ENCODE peak calls at places on chromosomes 3 and 15, in six cellular contexts. A is foreskin fibroblast, M is colonic mucosa, U is lower lobe of right lung, Y is transverse colon, S is lower leg skin. C is an unnamed sample.
A peak's percentile ranks its signal among the peaks of the same experiment; 100 is the strongest.

GRCh38 chr15:74870496-74871213 is 2.5 kb downstream of the SCAMP2 start:
- DNase-seq in S (no peak), A (no peak), Y (no peak), M (no peak), U (no peak), C (no peak)

GRCh38 chr3:196012481-196012880 is 69.4 kb downstream of the TFRC start:
- DNase-seq in M (no peak), Y (no peak), A (no peak), S (no peak), U (no peak), C (no peak)

GRCh38 chr3:142963266-142964149 is at the start of gene PAQR9:
- DNase-seq in S (no peak), A (no peak), Y (no peak), M (no peak), U (no peak), C (no peak)

GRCh38 chr3:109685084-109686079 is 348.0 kb upstream of the DPPA4 start:
- DNase-seq in M (peak; percentile 39), A (peak; percentile 96), U (no peak), Y (peak; percentile 43), S (no peak), C (peak; percentile 94)

GRCh38 chr3:148878073-148878472 is 13.0 kb downstream of the CPA3 start:
- DNase-seq in Y (no peak), U (no peak), A (no peak), M (no peak), S (no peak), C (no peak)

GRCh38 chr15:84736375-84736774 is 12.0 kb upstream of the ZNF592 start:
- DNase-seq in M (no peak), Y (peak; percentile 53), A (no peak), U (no peak), S (peak; percentile 28), C (no peak)

GRCh38 chr3:9932843-9933560 is 632 bp upstream of the CRELD1 start:
- DNase-seq in U (peak; percentile 91), S (peak; percentile 97), M (peak; percentile 87), Y (peak; percentile 89), A (peak; percentile 86), C (peak; percentile 94)

GRCh38 chr3:122982202-122983185 is 45.1 kb downstream of the SEMA5B start:
- DNase-seq in U (no peak), M (peak; percentile 32), A (no peak), Y (no peak), S (no peak), C (no peak)

GRCh38 chr15:58159827-58160386 is 21.7 kb downstream of the AQP9 start:
- DNase-seq in A (no peak), Y (no peak), S (no peak), U (no peak), M (no peak), C (no peak)

GRCh38 chr15:89665449-89666146 is 10.3 kb upstream of the KIF7 start:
- DNase-seq in S (peak; percentile 91), M (peak; percentile 58), U (peak; percentile 73), A (peak; percentile 45), Y (peak; percentile 63), C (no peak)

GRCh38 chr15:42404461-42405235 is 45.3 kb downstream of the CAPN3 start:
- DNase-seq in S (no peak), Y (no peak), A (no peak), U (no peak), M (no peak), C (no peak)

GRCh38 chr3:111846717-111847116 is 12.3 kb upstream of the PHLDB2 start:
- DNase-seq in Y (no peak), S (no peak), U (no peak), A (peak; percentile 76), M (no peak), C (no peak)

GRCh38 chr15:63969652-63970421 is 76.4 kb downstream of the DAPK2 start:
- DNase-seq in A (no peak), S (peak; percentile 68), M (peak; percentile 91), U (peak; percentile 73), Y (peak; percentile 84), C (no peak)

DNA sequence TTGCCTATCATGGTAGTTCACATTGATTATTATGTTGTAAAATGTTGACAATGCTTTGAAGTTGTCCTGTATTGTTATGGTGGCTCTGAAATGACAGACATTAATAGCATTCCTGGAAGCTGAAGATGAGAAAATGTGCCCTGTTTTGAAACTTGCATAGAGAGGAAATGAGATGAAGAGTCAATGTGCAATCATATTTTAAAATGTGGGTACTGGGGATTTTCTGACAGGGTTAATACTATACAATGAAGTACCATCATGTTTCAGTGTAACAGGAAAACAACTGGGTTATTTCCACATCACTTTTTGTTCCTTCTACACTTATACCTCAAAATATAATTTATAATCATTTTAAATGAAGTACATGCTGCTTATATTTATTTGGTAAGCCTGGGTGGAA is 2.9 kb downstream of the RBMS3 start:
- DNase-seq in M (no peak), A (no peak), U (no peak), S (no peak), Y (no peak), C (no peak)
- TF ChIP-seq CTCF in M (no peak), A (no peak), U (no peak), S (no peak), Y (no peak), C (no peak)

GRCh38 chr3:30263238-30263920 is 343.0 kb upstream of the TGFBR2 start:
- DNase-seq in M (no peak), U (no peak), A (no peak), Y (no peak), S (no peak), C (no peak)

GRCh38 chr3:30259730-30260129 is 346.7 kb upstream of the TGFBR2 start:
- DNase-seq in A (no peak), M (no peak), S (no peak), U (no peak), Y (no peak), C (no peak)

GRCh38 chr3:30266536-30266935 is 339.9 kb upstream of the TGFBR2 start:
- DNase-seq in U (no peak), S (no peak), Y (no peak), M (no peak), A (no peak), C (no peak)

GRCh38 chr3:30260747-30261146 is 345.7 kb upstream of the TGFBR2 start:
- DNase-seq in U (no peak), M (no peak), A (no peak), S (no peak), Y (no peak), C (no peak)

GRCh38 chr3:30263921-30264313 is 342.5 kb upstream of the TGFBR2 start:
- DNase-seq in U (no peak), Y (no peak), A (no peak), M (no peak), S (no peak), C (no peak)
- TF ChIP-seq CTCF in U (no peak), Y (no peak), A (no peak), M (no peak), S (no peak), C (peak; percentile 14)

GRCh38 chr15:40045572-40046217 is 6.7 kb upstream of the SRP14 start:
- DNase-seq in S (no peak), A (no peak), U (no peak), Y (peak; percentile 41), M (no peak), C (no peak)
- TF ChIP-seq CTCF in S (no peak), A (no peak), U (no peak), Y (no peak), M (no peak), C (no peak)

DNA sequence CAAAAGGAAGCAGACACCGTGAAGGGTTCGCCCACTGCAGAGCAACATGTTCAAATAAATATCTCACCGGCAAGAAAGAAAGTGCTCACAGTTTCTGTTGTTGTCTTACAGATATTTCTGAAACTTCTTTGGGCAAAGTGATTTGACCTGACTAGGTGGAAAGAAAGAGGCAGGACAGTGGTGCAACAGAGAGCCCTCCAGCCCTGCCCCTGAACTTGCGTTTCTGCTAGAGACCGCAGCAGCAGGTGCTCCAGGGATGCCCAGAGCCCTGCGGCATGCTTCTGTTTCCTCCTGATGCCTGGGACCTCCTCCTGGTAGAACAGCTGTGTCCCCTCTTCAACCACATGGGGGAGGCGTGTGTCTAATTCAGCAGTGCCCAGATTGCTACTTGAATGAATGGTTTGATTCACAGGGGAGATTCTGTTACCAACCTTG is 123.4 kb downstream of the ATP10A start:
- DNase-seq in M (no peak), U (no peak), Y (no peak), S (no peak), A (peak; percentile 38), C (no peak)
- TF ChIP-seq CTCF in M (no peak), U (peak; percentile 27), Y (no peak), S (no peak), A (peak; percentile 59), C (peak; percentile 74)

GRCh38 chr15:43799209-43799944 is 643 bp downstream of the SERINC4 start:
- DNase-seq in A (no peak), M (peak; percentile 49), Y (peak; percentile 32), S (no peak), U (no peak), C (no peak)
- TF ChIP-seq CTCF in A (no peak), M (no peak), Y (no peak), S (no peak), U (no peak), C (no peak)

GRCh38 chr15:29926083-29926388 is 103.8 kb upstream of the TJP1 start:
- DNase-seq in M (no peak), U (no peak), A (no peak), Y (no peak), S (no peak), C (no peak)
- TF ChIP-seq CTCF in M (no peak), U (no peak), A (no peak), Y (peak; percentile 0), S (no peak), C (peak; percentile 46)

C was measured in chondrocyte.